ENCODE peak calls at places on chromosomes 13 and 19, in eight cellular contexts. One of them, this sample, is unnamed.

GRCh38 chr19:45231891-45232290 is 13.3 kb downstream of the EXOC3L2 start:
- DNase-seq in tibial nerve: no peak
- DNase-seq in ovary: no peak
- DNase-seq in A673: no peak
- DNase-seq in Panc1: no peak
- DNase-seq in transverse colon: no peak
- DNase-seq in neural progenitor cell: no peak
- DNase-seq in left ventricle myocardium inferior: no peak
- DNase-seq in this sample: no peak

GRCh38 chr19:29371766-29372415 is 153.9 kb upstream of the VSTM2B start:
- DNase-seq in transverse colon: no peak
- DNase-seq in ovary: no peak
- DNase-seq in Panc1: no peak
- DNase-seq in tibial nerve: no peak
- DNase-seq in neural progenitor cell: no peak
- DNase-seq in left ventricle myocardium inferior: no peak
- DNase-seq in A673: no peak
- DNase-seq in this sample: no peak

GRCh38 chr19:8697671-8698432 is 743 bp downstream of the ACTL9 start:
- DNase-seq in transverse colon: no peak
- DNase-seq in A673: no peak
- DNase-seq in Panc1: no peak
- DNase-seq in tibial nerve: no peak
- DNase-seq in neural progenitor cell: peak; percentile 41
- DNase-seq in left ventricle myocardium inferior: no peak
- DNase-seq in ovary: no peak
- DNase-seq in this sample: no peak

GRCh38 chr13:71610876-71611275 is 256.1 kb downstream of the DACH1 start:
- DNase-seq in Panc1: no peak
- DNase-seq in transverse colon: no peak
- DNase-seq in ovary: no peak
- DNase-seq in A673: peak; percentile 56
- DNase-seq in tibial nerve: no peak
- DNase-seq in left ventricle myocardium inferior: no peak
- DNase-seq in neural progenitor cell: no peak
- DNase-seq in this sample: no peak

GRCh38 chr13:76293751-76294150 is 592.5 kb downstream of the KCTD12 start:
- DNase-seq in A673: no peak
- DNase-seq in ovary: no peak
- DNase-seq in transverse colon: no peak
- DNase-seq in tibial nerve: no peak
- DNase-seq in neural progenitor cell: no peak
- DNase-seq in left ventricle myocardium inferior: no peak
- DNase-seq in Panc1: no peak
- DNase-seq in this sample: no peak

GRCh38 chr19:52660981-52661380 is 22.8 kb upstream of the ZNF83 start:
- DNase-seq in transverse colon: no peak
- DNase-seq in ovary: no peak
- DNase-seq in neural progenitor cell: no peak
- DNase-seq in A673: no peak
- DNase-seq in left ventricle myocardium inferior: no peak
- DNase-seq in tibial nerve: no peak
- DNase-seq in Panc1: no peak
- DNase-seq in this sample: no peak

GRCh38 chr13:54317722-54318121 is 1289.1 kb downstream of the OLFM4 start:
- DNase-seq in transverse colon: no peak
- DNase-seq in A673: no peak
- DNase-seq in Panc1: no peak
- DNase-seq in neural progenitor cell: no peak
- DNase-seq in tibial nerve: no peak
- DNase-seq in left ventricle myocardium inferior: no peak
- DNase-seq in ovary: no peak
- DNase-seq in this sample: no peak

GRCh38 chr13:83065136-83065535 is 817.1 kb downstream of the SLITRK1 start:
- DNase-seq in neural progenitor cell: no peak
- DNase-seq in left ventricle myocardium inferior: no peak
- DNase-seq in ovary: peak; percentile 8
- DNase-seq in transverse colon: peak; percentile 24
- DNase-seq in A673: no peak
- DNase-seq in tibial nerve: peak; percentile 75
- DNase-seq in Panc1: no peak
- DNase-seq in this sample: peak; percentile 21

GRCh38 chr13:112587359-112587766 is 590 bp downstream of the TUBGCP3 start:
- DNase-seq in ovary: peak; percentile 93
- DNase-seq in transverse colon: peak; percentile 85
- DNase-seq in A673: peak; percentile 89
- DNase-seq in left ventricle myocardium inferior: peak; percentile 85
- DNase-seq in Panc1: no peak
- DNase-seq in neural progenitor cell: peak; percentile 85
- DNase-seq in tibial nerve: peak; percentile 62
- DNase-seq in this sample: peak; percentile 91

GRCh38 chr19:52535831-52536800 is 8.6 kb downstream of the ZNF808 start:
- DNase-seq in left ventricle myocardium inferior: peak; percentile 94
- DNase-seq in transverse colon: peak; percentile 82
- DNase-seq in A673: peak; percentile 91
- DNase-seq in ovary: peak; percentile 79
- DNase-seq in Panc1: no peak
- DNase-seq in neural progenitor cell: peak; percentile 96
- DNase-seq in tibial nerve: peak; percentile 79
- DNase-seq in this sample: peak; percentile 87

GRCh38 chr13:40539954-40540706 is 126.3 kb downstream of the FOXO1 start:
- DNase-seq in tibial nerve: no peak
- DNase-seq in ovary: no peak
- DNase-seq in neural progenitor cell: peak; percentile 21
- DNase-seq in Panc1: peak; percentile 15
- DNase-seq in A673: peak; percentile 77
- DNase-seq in transverse colon: no peak
- DNase-seq in left ventricle myocardium inferior: no peak
- DNase-seq in this sample: peak; percentile 35

GRCh38 chr19:6264077-6264445 is 15.7 kb downstream of the MLLT1 start:
- DNase-seq in left ventricle myocardium inferior: no peak
- DNase-seq in Panc1: no peak
- DNase-seq in transverse colon: no peak
- DNase-seq in tibial nerve: no peak
- DNase-seq in A673: peak; percentile 45
- DNase-seq in neural progenitor cell: peak; percentile 55
- DNase-seq in ovary: no peak
- DNase-seq in this sample: no peak

GRCh38 chr13:111893071-111893606 is 173.8 kb upstream of the SOX1 start:
- DNase-seq in transverse colon: no peak
- DNase-seq in left ventricle myocardium inferior: no peak
- DNase-seq in ovary: no peak
- DNase-seq in Panc1: no peak
- DNase-seq in neural progenitor cell: peak; percentile 93
- DNase-seq in A673: peak; percentile 62
- DNase-seq in tibial nerve: no peak
- DNase-seq in this sample: no peak

GRCh38 chr19:4057913-4058695 is 8.6 kb downstream of the ZBTB7A start:
- DNase-seq in left ventricle myocardium inferior: peak; percentile 84
- DNase-seq in A673: peak; percentile 44
- DNase-seq in neural progenitor cell: no peak
- DNase-seq in transverse colon: peak; percentile 87
- DNase-seq in tibial nerve: peak; percentile 87
- DNase-seq in ovary: peak; percentile 91
- DNase-seq in Panc1: no peak
- DNase-seq in this sample: peak; percentile 97

GRCh38 chr13:113552079-113552478 is 32.5 kb upstream of the TFDP1 start:
- DNase-seq in ovary: no peak
- DNase-seq in Panc1: no peak
- DNase-seq in neural progenitor cell: no peak
- DNase-seq in tibial nerve: no peak
- DNase-seq in left ventricle myocardium inferior: no peak
- DNase-seq in transverse colon: peak; percentile 5
- DNase-seq in A673: no peak
- DNase-seq in this sample: no peak

GRCh38 chr19:53789708-53790678 is 34.1 kb downstream of the NLRP12 start:
- DNase-seq in ovary: no peak
- DNase-seq in tibial nerve: no peak
- DNase-seq in Panc1: no peak
- DNase-seq in transverse colon: no peak
- DNase-seq in neural progenitor cell: no peak
- DNase-seq in left ventricle myocardium inferior: no peak
- DNase-seq in A673: no peak
- DNase-seq in this sample: no peak

GRCh38 chr13:36251528-36251927 is 37.2 kb upstream of the SOHLH2 start:
- DNase-seq in Panc1: no peak
- DNase-seq in left ventricle myocardium inferior: no peak
- DNase-seq in transverse colon: no peak
- DNase-seq in tibial nerve: no peak
- DNase-seq in A673: no peak
- DNase-seq in ovary: no peak
- DNase-seq in neural progenitor cell: no peak
- DNase-seq in this sample: no peak

GRCh38 chr13:99435116-99435515 is 66.2 kb upstream of the TM9SF2 start:
- DNase-seq in ovary: no peak
- DNase-seq in neural progenitor cell: no peak
- DNase-seq in Panc1: no peak
- DNase-seq in A673: no peak
- DNase-seq in left ventricle myocardium inferior: no peak
- DNase-seq in tibial nerve: no peak
- DNase-seq in transverse colon: no peak
- DNase-seq in this sample: no peak

GRCh38 chr13:100646030-100646673 is 28.4 kb downstream of the TMTC4 start:
- DNase-seq in transverse colon: no peak
- DNase-seq in ovary: no peak
- DNase-seq in Panc1: no peak
- DNase-seq in neural progenitor cell: peak; percentile 59
- DNase-seq in left ventricle myocardium inferior: no peak
- DNase-seq in A673: peak; percentile 54
- DNase-seq in tibial nerve: no peak
- DNase-seq in this sample: peak; percentile 31

GRCh38 chr13:94666065-94666464 is 46.3 kb downstream of the SOX21 start:
- DNase-seq in ovary: no peak
- DNase-seq in neural progenitor cell: no peak
- DNase-seq in Panc1: no peak
- DNase-seq in transverse colon: no peak
- DNase-seq in left ventricle myocardium inferior: no peak
- DNase-seq in tibial nerve: no peak
- DNase-seq in A673: no peak
- DNase-seq in this sample: no peak

GRCh38 chr19:55173717-55174409 is 6.2 kb downstream of the SYT5 start:
- DNase-seq in transverse colon: peak; percentile 61
- DNase-seq in Panc1: peak; percentile 54
- DNase-seq in neural progenitor cell: peak; percentile 89
- DNase-seq in ovary: no peak
- DNase-seq in left ventricle myocardium inferior: peak; percentile 63
- DNase-seq in A673: peak; percentile 88
- DNase-seq in tibial nerve: no peak
- DNase-seq in this sample: peak; percentile 78
- TF ChIP-seq CTCF in transverse colon: no peak
- TF ChIP-seq CTCF in Panc1: no peak
- TF ChIP-seq CTCF in neural progenitor cell: peak; percentile 6
- TF ChIP-seq CTCF in ovary: no peak
- TF ChIP-seq CTCF in left ventricle myocardium inferior: no peak
- TF ChIP-seq CTCF in A673: no peak
- TF ChIP-seq CTCF in tibial nerve: no peak
- TF ChIP-seq CTCF in this sample: no peak

GRCh38 chr13:50518791-50519201 is 324.7 kb downstream of the DLEU7 start:
- DNase-seq in tibial nerve: no peak
- DNase-seq in Panc1: no peak
- DNase-seq in neural progenitor cell: no peak
- DNase-seq in ovary: no peak
- DNase-seq in A673: no peak
- DNase-seq in transverse colon: no peak
- DNase-seq in left ventricle myocardium inferior: no peak
- DNase-seq in this sample: no peak
- H3K4me3 ChIP-seq in tibial nerve: no peak overlapping the region
- H3K4me3 ChIP-seq in Panc1: no peak overlapping the region
- H3K4me3 ChIP-seq in neural progenitor cell: no peak overlapping the region
- H3K4me3 ChIP-seq in ovary: no peak overlapping the region
- H3K4me3 ChIP-seq in A673: no peak overlapping the region
- H3K4me3 ChIP-seq in transverse colon: no peak overlapping the region
- H3K4me3 ChIP-seq in left ventricle myocardium inferior: no peak overlapping the region
- H3K4me3 ChIP-seq in this sample: no peak overlapping the region

GRCh38 chr13:110784748-110785147 is 71.2 kb downstream of the ING1 start:
- DNase-seq in A673: no peak
- DNase-seq in tibial nerve: no peak
- DNase-seq in left ventricle myocardium inferior: no peak
- DNase-seq in transverse colon: no peak
- DNase-seq in ovary: no peak
- DNase-seq in Panc1: no peak
- DNase-seq in neural progenitor cell: no peak
- DNase-seq in this sample: no peak

GRCh38 chr13:110794209-110794608 is 80.7 kb downstream of the ING1 start:
- DNase-seq in transverse colon: no peak
- DNase-seq in ovary: no peak
- DNase-seq in A673: no peak
- DNase-seq in tibial nerve: no peak
- DNase-seq in neural progenitor cell: no peak
- DNase-seq in Panc1: no peak
- DNase-seq in left ventricle myocardium inferior: no peak
- DNase-seq in this sample: no peak

GRCh38 chr13:110790371-110790770 is 76.9 kb downstream of the ING1 start:
- DNase-seq in ovary: no peak
- DNase-seq in transverse colon: no peak
- DNase-seq in left ventricle myocardium inferior: no peak
- DNase-seq in Panc1: no peak
- DNase-seq in A673: no peak
- DNase-seq in neural progenitor cell: no peak
- DNase-seq in tibial nerve: no peak
- DNase-seq in this sample: no peak

DNA sequence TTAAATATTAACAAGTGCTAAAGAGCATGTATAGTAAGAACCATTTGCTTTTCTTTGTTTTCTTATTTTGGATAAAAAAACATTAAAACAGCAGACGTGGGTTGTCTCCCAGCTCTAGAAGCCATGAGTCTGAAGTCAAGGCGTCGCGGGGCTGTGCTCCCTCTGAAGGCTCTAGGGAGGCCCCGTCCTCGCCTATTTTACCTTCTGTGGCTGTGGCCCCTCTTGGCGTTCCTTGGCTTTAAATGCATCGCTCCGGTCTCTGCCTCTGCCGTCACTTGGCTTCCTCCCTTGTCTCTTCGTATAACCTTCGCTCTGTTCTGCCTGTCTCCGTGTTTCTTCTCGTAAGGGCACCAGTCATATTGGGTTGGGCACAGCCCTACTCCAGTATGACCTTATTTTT is 75.3 kb downstream of the ING1 start:
- DNase-seq in transverse colon: no peak
- DNase-seq in left ventricle myocardium inferior: no peak
- DNase-seq in Panc1: no peak
- DNase-seq in A673: no peak
- DNase-seq in tibial nerve: no peak
- DNase-seq in neural progenitor cell: no peak
- DNase-seq in ovary: no peak
- DNase-seq in this sample: no peak
- H3K4me1 ChIP-seq in transverse colon: no peaks in the 10 kb centered on the region
- H3K4me1 ChIP-seq in left ventricle myocardium inferior: no peaks in the 10 kb centered on the region
- H3K4me1 ChIP-seq in Panc1: no peaks in the 10 kb centered on the region
- H3K4me1 ChIP-seq in A673: no peaks in the 10 kb centered on the region
- H3K4me1 ChIP-seq in tibial nerve: no peaks in the 10 kb centered on the region
- H3K4me1 ChIP-seq in neural progenitor cell: no peaks in the 10 kb centered on the region
- H3K4me1 ChIP-seq in ovary: no peaks in the 10 kb centered on the region
- H3K4me1 ChIP-seq in this sample: no peaks in the 10 kb centered on the region

DNA sequence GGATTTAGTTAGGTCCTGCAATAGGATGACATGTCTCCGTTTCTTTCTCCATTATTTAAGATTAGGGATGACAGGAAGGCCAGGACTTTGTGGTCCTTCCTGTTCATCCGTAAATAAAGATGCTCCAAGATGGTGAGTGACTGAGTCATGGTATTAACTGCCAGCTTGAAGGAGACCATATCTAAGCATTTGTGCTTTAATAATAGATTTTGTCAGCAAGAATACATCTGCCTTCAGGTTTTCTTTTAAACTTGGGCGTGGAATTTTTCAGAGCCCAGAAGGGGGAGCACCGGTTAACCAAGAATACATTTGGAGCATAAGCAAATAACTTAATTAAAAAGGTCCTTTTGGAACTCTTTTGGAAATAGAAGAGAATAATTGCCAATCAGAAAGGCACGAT is 68.2 kb downstream of the ARHGAP35 start:
- DNase-seq in left ventricle myocardium inferior: no peak
- DNase-seq in neural progenitor cell: no peak
- DNase-seq in tibial nerve: no peak
- DNase-seq in A673: peak; percentile 49
- DNase-seq in Panc1: no peak
- DNase-seq in transverse colon: no peak
- DNase-seq in ovary: no peak
- DNase-seq in this sample: no peak
- TF ChIP-seq CTCF in left ventricle myocardium inferior: no peak
- TF ChIP-seq CTCF in neural progenitor cell: peak; percentile 18
- TF ChIP-seq CTCF in tibial nerve: no peak
- TF ChIP-seq CTCF in A673: peak; percentile 49
- TF ChIP-seq CTCF in Panc1: no peak
- TF ChIP-seq CTCF in transverse colon: no peak
- TF ChIP-seq CTCF in ovary: no peak
- TF ChIP-seq CTCF in this sample: no peak